ENCODE peak calls at places on chromosomes 12 and 14, in eight cellular contexts. O is RPMI8226, B is occipital lobe, P is A172, E is WERI-Rb-1, A is IMR-90, G is endothelial cell, U is NCI-H1092. X is an unnamed sample.

GRCh38 chr14:26828741-26829140 is 230.9 kb upstream of the NOVA1 start:
- DNase-seq in O (no peak), B (no peak), P (no peak), E (no peak), A (no peak), G (no peak), U (no peak), X (no peak)

GRCh38 chr12:46351861-46352595 is 20.5 kb downstream of the SLC38A2 start:
- DNase-seq in O (no peak), B (no peak), P (no peak), E (no peak), A (no peak), G (no peak), U (no peak), X (no peak)

GRCh38 chr14:94143711-94144110 is 14.3 kb upstream of the IFI27L2 start:
- DNase-seq in O (no peak), B (no peak), P (no peak), E (no peak), A (no peak), G (no peak), U (no peak), X (no peak)

GRCh38 chr14:21317433-21317832 is 37.5 kb downstream of the RPGRIP1 start:
- DNase-seq in O (peak), B (no peak), P (no peak), E (no peak), A (no peak), G (no peak), U (no peak), X (no peak)

GRCh38 chr14:62954165-62954564 is 91.1 kb downstream of the KCNH5 start:
- DNase-seq in O (no peak), B (no peak), P (no peak), E (no peak), A (no peak), G (no peak), U (no peak), X (no peak)

GRCh38 chr14:24665440-24665991 is 31.5 kb upstream of the GZMB start:
- DNase-seq in O (no peak), B (no peak), P (no peak), E (no peak), A (no peak), G (no peak), U (no peak), X (no peak)

GRCh38 chr12:6452245-6452731 is 446 bp downstream of the TAPBPL start:
- DNase-seq in O (peak), B (no peak), P (peak), E (peak), A (no peak), G (no peak), U (no peak), X (peak)

GRCh38 chr14:104603623-104604401 is 760 bp downstream of the TMEM179 start:
- DNase-seq in O (no peak), B (no peak), P (no peak), E (no peak), A (no peak), G (peak), U (peak), X (no peak)

GRCh38 chr12:94147991-94148840 is at the start of gene PLXNC1:
- DNase-seq in O (peak), B (peak), P (no peak), E (peak), A (peak), G (peak), U (peak), X (peak)

GRCh38 chr12:53160000-53160399 is 20.5 kb upstream of the ZNF740 start:
- DNase-seq in O (no peak), B (no peak), P (no peak), E (no peak), A (no peak), G (no peak), U (no peak), X (no peak)

GRCh38 chr12:34389378-34390170 is 367.3 kb downstream of the ALG10 start:
- DNase-seq in O (no peak), B (no peak), P (no peak), E (no peak), A (no peak), G (no peak), U (no peak), X (no peak)

GRCh38 chr14:52014601-52015267 is 25.4 kb downstream of the RTRAF start:
- DNase-seq in O (no peak), B (no peak), P (no peak), E (no peak), A (no peak), G (no peak), U (no peak), X (no peak)

GRCh38 chr14:69046468-69046867 is 67.4 kb upstream of the ACTN1 start:
- DNase-seq in O (no peak), B (no peak), P (no peak), E (no peak), A (peak), G (no peak), U (no peak), X (no peak)

GRCh38 chr14:72929316-72930080 is 3.2 kb downstream of the DCAF4 start:
- DNase-seq in O (no peak), B (no peak), P (no peak), E (no peak), A (no peak), G (no peak), U (no peak), X (no peak)

GRCh38 chr12:52207106-52207505 is 15.3 kb upstream of the KRT80 start:
- DNase-seq in O (no peak), B (no peak), P (peak), E (no peak), A (no peak), G (no peak), U (no peak), X (no peak)